ENCODE peak calls at places on chromosomes 16 and 17, in ten cellular contexts. Q is cardiac fibroblast, V is uterus, N is mucosa of descending colon, T is PC-9, Y is choroid plexus epithelial cell, L is HL-60, E is lower leg skin, J is astrocyte of the spinal cord, H is RWPE1. B is an unnamed sample.

GRCh38 chr17:48596000-48596734 is 2.6 kb upstream of the HOXB5 start:
- DNase-seq in Q (no peak), V (no peak), N (no peak), T (no peak), Y (no peak), L (no peak), E (no peak), J (peak; percentile 46), H (no peak), B (no peak)

GRCh38 chr17:14622622-14623101 is 321.8 kb downstream of the HS3ST3B1 start:
- DNase-seq in Q (no peak), V (no peak), N (peak; percentile 2), T (no peak), Y (no peak), L (no peak), E (no peak), J (no peak), H (no peak), B (no peak)

GRCh38 chr17:78330570-78331224 is 29.2 kb downstream of the SOCS3 start:
- DNase-seq in Q (no peak), V (peak; percentile 37), N (peak; percentile 49), T (peak; percentile 79), Y (no peak), L (no peak), E (no peak), J (peak; percentile 59), H (no peak), B (no peak)

GRCh38 chr17:79808763-79809529 is 12.1 kb upstream of the CBX8 start:
- DNase-seq in Q (peak; percentile 46), V (no peak), N (peak; percentile 62), T (peak; percentile 61), Y (peak; percentile 70), L (no peak), E (no peak), J (no peak), H (peak; percentile 64), B (no peak)

GRCh38 chr17:72308744-72309395 is 188.1 kb downstream of the SOX9 start:
- DNase-seq in Q (no peak), V (no peak), N (peak; percentile 5), T (no peak), Y (no peak), L (no peak), E (no peak), J (peak; percentile 12), H (no peak), B (no peak)

GRCh38 chr17:38568845-38569510 is 36.8 kb downstream of the SRCIN1 start:
- DNase-seq in Q (no peak), V (no peak), N (no peak), T (no peak), Y (no peak), L (no peak), E (no peak), J (no peak), H (no peak), B (no peak)

GRCh38 chr16:7470344-7470743 is 137.7 kb downstream of the RBFOX1 start:
- DNase-seq in Q (no peak), V (no peak), N (no peak), T (no peak), Y (no peak), L (no peak), E (no peak), J (no peak), H (no peak), B (no peak)

GRCh38 chr17:234163-235047 is 53.0 kb upstream of the DOC2B start:
- DNase-seq in Q (no peak), V (peak; percentile 5), N (no peak), T (no peak), Y (no peak), L (no peak), E (peak; percentile 83), J (no peak), H (no peak), B (peak; percentile 30)

GRCh38 chr17:37483311-37484039 is 6.2 kb upstream of the DUSP14 start:
- DNase-seq in Q (peak; percentile 85), V (peak; percentile 36), N (peak; percentile 8), T (peak; percentile 35), Y (peak; percentile 96), L (no peak), E (no peak), J (peak; percentile 86), H (no peak), B (no peak)

GRCh38 chr16:69417537-69418199 is 6.8 kb upstream of the CYB5B start:
- DNase-seq in Q (no peak), V (no peak), N (peak; percentile 30), T (peak; percentile 51), Y (no peak), L (no peak), E (no peak), J (peak; percentile 13), H (no peak), B (no peak)

GRCh38 chr17:46977750-46978488 is 1.1 kb downstream of the RPRML start:
- DNase-seq in Q (no peak), V (no peak), N (no peak), T (no peak), Y (no peak), L (no peak), E (no peak), J (no peak), H (no peak), B (no peak)

DNA sequence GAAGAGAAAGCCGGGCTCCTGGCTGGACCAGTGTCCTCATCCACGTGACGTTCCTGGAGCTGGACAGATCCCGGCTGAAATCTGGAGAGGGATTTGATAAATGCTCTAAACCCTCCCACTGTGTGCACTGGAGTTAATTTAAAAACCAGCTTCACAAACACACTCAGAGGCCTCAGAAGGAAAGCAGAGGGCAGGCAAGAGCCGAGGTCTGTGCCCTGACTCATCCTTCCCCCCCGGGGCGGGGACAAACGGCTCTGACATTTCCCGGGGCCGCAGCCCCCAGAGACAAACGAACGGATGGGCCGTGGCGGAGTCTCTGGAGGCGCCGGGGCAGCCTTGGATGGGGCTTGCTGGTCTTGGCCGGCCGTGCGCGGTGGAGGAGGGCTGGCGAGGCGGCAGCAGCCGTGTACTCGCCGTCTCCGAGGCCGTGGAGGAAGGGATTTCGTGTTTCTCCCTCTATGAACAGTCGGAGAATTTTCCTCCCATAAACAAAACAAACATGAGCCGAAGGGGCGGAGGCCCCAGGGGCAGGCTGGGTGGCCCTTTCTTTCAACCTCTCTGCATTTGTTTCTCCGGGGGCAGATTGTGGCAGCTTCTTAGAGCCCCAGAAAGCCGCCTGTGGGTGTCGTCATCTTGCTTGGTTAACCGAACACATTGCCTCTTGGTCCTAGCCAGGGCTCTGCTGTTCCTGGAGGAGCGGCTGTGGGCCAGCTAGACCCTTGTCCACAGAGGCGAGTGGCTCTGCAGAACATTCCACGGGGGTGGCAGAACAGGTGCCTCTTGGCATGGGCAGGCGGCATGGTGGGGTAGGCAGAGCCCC is 94.3 kb downstream of the NTN1 start:
- DNase-seq in Q (peak; percentile 54), V (peak; percentile 82), N (peak; percentile 70), T (no peak), Y (peak; percentile 53), L (no peak), E (peak; percentile 92), J (peak; percentile 65), H (no peak), B (no peak)
- TF ChIP-seq CTCF in Q (peak; percentile 33), V (peak; percentile 53), N (no peak), T (no peak), Y (peak; percentile 55), L (no peak), E (no peak), J (peak; percentile 22), H (no peak), B (no peak)

DNA sequence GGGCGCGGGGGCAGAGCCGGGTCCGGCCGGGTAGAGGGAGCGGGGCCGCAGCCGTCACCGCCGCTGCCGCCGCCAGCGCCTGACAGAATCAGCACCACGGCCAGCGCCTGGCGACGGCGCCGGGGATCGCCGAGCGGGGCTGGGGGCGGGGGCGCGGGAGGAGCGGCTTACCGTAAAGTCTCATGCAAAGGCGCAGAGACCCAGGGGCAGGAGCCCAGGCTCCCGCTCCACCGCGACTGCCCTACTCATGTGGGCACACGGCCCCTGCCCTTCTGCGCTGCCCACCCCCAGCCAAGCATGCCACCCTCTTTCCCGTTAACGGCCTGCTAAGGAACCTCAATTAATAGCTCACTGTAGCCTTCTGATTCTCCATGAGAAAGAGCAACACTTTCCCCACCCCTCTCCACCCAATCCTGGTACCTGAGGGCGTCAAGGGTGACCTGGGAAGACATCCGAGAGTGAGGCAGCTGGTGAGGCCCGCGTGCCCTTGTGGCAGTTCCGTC is at the start of gene SEZ6:
- DNase-seq in Q (peak; percentile 51), V (peak; percentile 63), N (peak; percentile 71), T (no peak), Y (peak; percentile 72), L (peak; percentile 28), E (no peak), J (peak; percentile 55), H (peak; percentile 67), B (no peak)
- TF ChIP-seq CTCF in Q (no peak), V (no peak), N (no peak), T (no peak), Y (no peak), L (no peak), E (no peak), J (no peak), H (no peak), B (no peak)

GRCh38 chr17:7323731-7324437 is 5.3 kb downstream of the NEURL4 start:
- DNase-seq in Q (peak; percentile 48), V (peak; percentile 58), N (peak; percentile 80), T (no peak), Y (peak; percentile 51), L (no peak), E (no peak), J (peak; percentile 38), H (peak; percentile 36), B (no peak)
- TF ChIP-seq CTCF in Q (peak; percentile 92), V (peak; percentile 56), N (peak; percentile 73), T (peak; percentile 73), Y (peak; percentile 90), L (peak; percentile 74), E (no peak), J (peak; percentile 95), H (peak; percentile 85), B (peak; percentile 96)

GRCh38 chr17:29042679-29043538 is at the start of gene PIPOX:
- DNase-seq in Q (peak; percentile 12), V (no peak), N (peak; percentile 13), T (no peak), Y (peak; percentile 80), L (peak; percentile 40), E (no peak), J (peak; percentile 61), H (no peak), B (peak; percentile 59)
- TF ChIP-seq CTCF in Q (no peak), V (no peak), N (no peak), T (no peak), Y (peak; percentile 47), L (no peak), E (no peak), J (peak; percentile 40), H (no peak), B (no peak)

B was measured in CD14-positive monocyte.